ENCODE peak calls at places on chromosomes 6 and 20, in eight cellular contexts. Y, A, Z, W, S, L, R and X are unnamed samples.
A peak's percentile ranks its signal among the peaks of the same experiment; 100 is the strongest.

GRCh38 chr6:39430968-39431523 is 108.5 kb upstream of the KCNK16 start:
- DNase-seq in R (peak; percentile 63), W (no peak), Y (no peak), S (peak; percentile 70), A (peak; percentile 73), L (no peak), Z (no peak), X (no peak)

GRCh38 chr6:69680302-69680701 is 116.5 kb downstream of the LMBRD1 start:
- DNase-seq in L (no peak), Y (no peak), Z (no peak), R (no peak), A (no peak), S (no peak), W (no peak), X (no peak)

GRCh38 chr6:157884756-157885155 is 61.7 kb downstream of the SNX9 start:
- DNase-seq in A (no peak), Y (no peak), R (no peak), L (no peak), Z (no peak), W (no peak), S (no peak), X (no peak)

GRCh38 chr6:52489881-52490280 is 69.7 kb downstream of the EFHC1 start:
- DNase-seq in L (no peak), W (no peak), Y (no peak), A (no peak), R (no peak), S (no peak), Z (no peak), X (no peak)

GRCh38 chr20:9156529-9157280 is 87.8 kb downstream of the PLCB4 start:
- DNase-seq in R (no peak), A (peak; percentile 20), Z (no peak), W (no peak), S (no peak), L (no peak), Y (no peak), X (no peak)

GRCh38 chr20:34058831-34059230 is 53.2 kb downstream of the EIF2S2 start:
- DNase-seq in Y (no peak), A (no peak), W (peak; percentile 9), Z (no peak), R (no peak), S (no peak), L (no peak), X (no peak)

GRCh38 chr20:12180107-12180661 is 262.5 kb downstream of the BTBD3 start:
- DNase-seq in Y (no peak), Z (no peak), L (no peak), R (no peak), A (no peak), S (no peak), W (no peak), X (no peak)

GRCh38 chr6:19209202-19209601 is 628.0 kb upstream of the ID4 start:
- DNase-seq in A (no peak), S (no peak), W (no peak), Y (no peak), Z (no peak), R (no peak), L (no peak), X (no peak)

GRCh38 chr20:5118220-5119142 is 1.3 kb downstream of the PCNA start:
- DNase-seq in S (no peak), Y (no peak), L (no peak), R (no peak), A (no peak), Z (no peak), W (no peak), X (no peak)

GRCh38 chr6:117317261-117317660 is 51.9 kb downstream of the VGLL2 start:
- DNase-seq in L (no peak), S (no peak), Y (no peak), R (no peak), Z (no peak), A (peak; percentile 8), W (peak; percentile 36), X (no peak)

GRCh38 chr6:80263603-80264002 is 157.1 kb downstream of the BCKDHB start:
- DNase-seq in L (no peak), Z (no peak), S (no peak), A (no peak), Y (no peak), R (no peak), W (no peak), X (no peak)

GRCh38 chr6:53735896-53736295 is 58.9 kb upstream of the LRRC1 start:
- DNase-seq in S (no peak), Y (no peak), A (no peak), R (no peak), L (no peak), W (no peak), Z (no peak), X (no peak)

GRCh38 chr6:219641-220198 is 72.6 kb upstream of the DUSP22 start:
- DNase-seq in R (peak; percentile 71), Y (no peak), W (peak; percentile 63), S (no peak), Z (no peak), L (no peak), A (peak; percentile 11), X (no peak)

GRCh38 chr6:109484161-109484560 is 1.1 kb upstream of the ZBTB24 start:
- DNase-seq in L (no peak), A (peak; percentile 60), R (no peak), Z (no peak), S (no peak), Y (no peak), W (peak; percentile 32), X (no peak)

GRCh38 chr20:258963-259362 is 1.4 kb downstream of the DEFB132 start:
- DNase-seq in L (no peak), S (no peak), A (peak; percentile 21), Z (no peak), R (no peak), Y (no peak), W (peak; percentile 34), X (no peak)

GRCh38 chr20:41314386-41314785 is 3.1 kb downstream of the ZHX3 start:
- DNase-seq in A (no peak), Z (no peak), S (no peak), W (peak; percentile 50), Y (no peak), R (no peak), L (no peak), X (no peak)

GRCh38 chr6:110357696-110358535 is at the start of gene METTL24:
- DNase-seq in A (no peak), R (no peak), S (no peak), L (peak; percentile 32), Z (peak; percentile 64), Y (no peak), W (no peak), X (peak; percentile 46)

GRCh38 chr6:19803331-19804330 is 33.5 kb upstream of the ID4 start:
- DNase-seq in W (peak; percentile 17), A (no peak), Z (no peak), L (no peak), Y (no peak), S (no peak), R (no peak), X (no peak)

GRCh38 chr6:82331031-82331773 is 32.4 kb upstream of the TPBG start:
- DNase-seq in W (peak; percentile 66), Y (no peak), Z (no peak), L (no peak), R (no peak), A (peak; percentile 81), S (no peak), X (no peak)
- TF ChIP-seq CTCF in W (peak; percentile 52), Y (no peak), Z (peak; percentile 12), L (no peak), R (no peak), A (peak; percentile 69), S (no peak), X (no peak)

DNA sequence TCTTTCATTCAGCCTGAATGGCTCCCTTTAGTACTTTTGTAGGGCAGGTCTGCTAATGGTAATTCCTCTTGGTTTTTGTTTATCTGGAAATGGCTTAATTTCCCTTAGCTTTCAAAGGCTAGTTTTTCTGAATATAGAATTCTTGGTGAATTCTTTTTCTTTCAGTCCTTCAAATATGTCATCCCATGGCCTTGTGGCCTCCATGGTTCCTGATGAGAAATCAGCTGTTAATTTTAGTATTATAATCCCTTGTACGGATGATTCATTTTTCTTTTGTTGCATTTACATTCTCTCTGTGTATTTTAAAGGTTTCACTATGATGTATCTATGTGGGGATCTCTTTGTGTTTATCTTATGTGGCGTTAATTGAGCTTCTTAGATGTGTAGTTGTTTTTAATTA is 179.6 kb upstream of the ARG1 start:
- DNase-seq in A (no peak), L (no peak), W (no peak), Z (no peak), Y (no peak), R (no peak), S (no peak), X (no peak)
- TF ChIP-seq CTCF in A (no peak), L (no peak), W (no peak), Z (no peak), Y (no peak), R (no peak), S (no peak), X (no peak)

DNA sequence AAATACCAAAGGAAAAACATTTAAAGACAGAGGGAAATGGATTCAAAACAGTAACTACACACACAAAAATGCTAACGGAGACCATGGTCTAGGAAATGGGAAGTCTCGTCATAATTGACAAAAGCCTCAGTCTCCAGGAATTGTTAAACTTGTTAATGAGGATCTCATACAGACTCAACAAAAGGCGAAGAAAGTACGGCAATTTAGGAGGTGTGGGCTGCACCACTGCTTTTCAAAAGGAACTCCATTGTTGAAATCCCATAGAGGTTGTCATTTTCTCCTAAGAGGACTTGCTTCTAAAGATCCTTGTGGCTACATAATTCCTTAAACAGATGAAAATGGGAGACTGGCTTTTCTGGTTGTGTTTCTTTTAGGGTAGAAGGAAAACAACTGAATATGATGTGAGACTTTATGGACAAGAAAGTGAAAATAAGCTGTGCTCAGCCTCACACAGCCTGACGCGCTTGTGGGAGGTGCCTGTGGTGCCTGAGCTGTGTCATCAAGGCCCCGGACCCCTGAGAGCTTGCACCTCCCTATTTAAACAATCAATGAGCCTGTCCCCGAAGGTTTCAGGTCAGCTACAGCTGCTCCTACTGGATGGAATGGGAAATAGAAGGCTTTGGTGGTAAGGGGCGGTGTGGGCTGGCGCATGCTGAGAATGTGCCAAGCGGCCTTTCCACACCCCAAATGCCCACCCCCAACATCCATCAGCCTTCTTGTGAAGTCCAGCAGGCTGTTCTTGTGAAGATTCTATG is 2.5 kb upstream of the CLDN20 start:
- DNase-seq in Y (no peak), W (no peak), A (no peak), R (no peak), S (no peak), Z (no peak), L (no peak), X (no peak)
- TF ChIP-seq CTCF in Y (no peak), W (no peak), A (no peak), R (no peak), S (no peak), Z (peak; percentile 14), L (no peak), X (no peak)

GRCh38 chr20:20462185-20462584 is 94.3 kb downstream of the INSM1 start:
- DNase-seq in R (no peak), W (no peak), S (no peak), A (no peak), L (no peak), Y (no peak), Z (no peak), X (no peak)

GRCh38 chr20:20463933-20464374 is 96.0 kb downstream of the INSM1 start:
- DNase-seq in S (no peak), R (no peak), Y (no peak), A (no peak), W (no peak), Z (no peak), L (no peak), X (no peak)

GRCh38 chr20:20461526-20461925 is 93.6 kb downstream of the INSM1 start:
- DNase-seq in W (no peak), Z (no peak), Y (no peak), R (no peak), A (no peak), S (no peak), L (no peak), X (no peak)

GRCh38 chr20:20466341-20466879 is 98.5 kb downstream of the INSM1 start:
- DNase-seq in W (peak; percentile 94), R (no peak), L (no peak), S (no peak), A (peak; percentile 89), Y (no peak), Z (no peak), X (peak; percentile 40)

GRCh38 chr20:20465259-20465658 is 97.4 kb downstream of the INSM1 start:
- DNase-seq in W (peak; percentile 28), A (no peak), Y (no peak), R (no peak), Z (no peak), S (no peak), L (peak; percentile 14), X (no peak)
- TF ChIP-seq CTCF in W (peak; percentile 57), A (peak; percentile 30), Y (no peak), R (no peak), Z (peak; percentile 53), S (no peak), L (peak; percentile 39), X (no peak)